ENCODE peak calls at places on chromosomes 3 and 15, in ten cellular contexts. Z, C, N, J, V, W, R, O, K and U are unnamed samples.

GRCh38 chr15:51970981-51971352 is 611 bp downstream of the LEO1 start:
- DNase-seq in Z (no peak), C (no peak), N (no peak), J (no peak), V (no peak), W (no peak), R (no peak), O (no peak), K (no peak), U (no peak)

GRCh38 chr3:171195686-171196085 is 169.2 kb upstream of the SLC2A2 start:
- DNase-seq in Z (no peak), C (no peak), N (no peak), J (no peak), V (no peak), W (no peak), R (no peak), O (no peak), K (no peak), U (no peak)

GRCh38 chr15:63605816-63606215 is 8.6 kb downstream of the FBXL22 start:
- DNase-seq in Z (no peak), C (no peak), N (no peak), J (no peak), V (no peak), W (no peak), R (no peak), O (peak; percentile 34), K (no peak), U (no peak)

GRCh38 chr3:8767667-8768363 is 1.6 kb downstream of the OXTR start:
- DNase-seq in Z (peak; percentile 50), C (no peak), N (no peak), J (no peak), V (peak; percentile 58), W (no peak), R (peak; percentile 53), O (peak; percentile 32), K (peak; percentile 86), U (no peak)

GRCh38 chr3:155859859-155860258 is 5.6 kb upstream of the SLC33A1 start:
- DNase-seq in Z (no peak), C (no peak), N (no peak), J (no peak), V (no peak), W (no peak), R (no peak), O (no peak), K (no peak), U (no peak)

GRCh38 chr15:59222106-59222505 is 15.5 kb downstream of the LDHAL6B start:
- DNase-seq in Z (no peak), C (no peak), N (no peak), J (no peak), V (no peak), W (no peak), R (no peak), O (no peak), K (no peak), U (no peak)

GRCh38 chr3:143531101-143531500 is 317.2 kb downstream of the SLC9A9 start:
- DNase-seq in Z (no peak), C (no peak), N (no peak), J (no peak), V (no peak), W (no peak), R (no peak), O (no peak), K (no peak), U (no peak)

GRCh38 chr15:95304116-95304873 is 1026.2 kb upstream of the NR2F2 start:
- DNase-seq in Z (no peak), C (no peak), N (peak; percentile 68), J (peak; percentile 53), V (no peak), W (no peak), R (no peak), O (no peak), K (no peak), U (peak; percentile 51)

GRCh38 chr3:10300087-10300486 is 7.3 kb upstream of the GHRL start:
- DNase-seq in Z (no peak), C (no peak), N (no peak), J (no peak), V (no peak), W (no peak), R (no peak), O (no peak), K (no peak), U (no peak)

GRCh38 chr15:43268111-43269105 is 1.7 kb upstream of the TGM5 start:
- DNase-seq in Z (no peak), C (no peak), N (no peak), J (no peak), V (no peak), W (no peak), R (no peak), O (no peak), K (no peak), U (no peak)
- TF ChIP-seq EP300 in Z (no peak), C (no peak), N (no peak), J (no peak), V (no peak), W (no peak), R (no peak), O (no peak), K (no peak), U (no peak)

DNA sequence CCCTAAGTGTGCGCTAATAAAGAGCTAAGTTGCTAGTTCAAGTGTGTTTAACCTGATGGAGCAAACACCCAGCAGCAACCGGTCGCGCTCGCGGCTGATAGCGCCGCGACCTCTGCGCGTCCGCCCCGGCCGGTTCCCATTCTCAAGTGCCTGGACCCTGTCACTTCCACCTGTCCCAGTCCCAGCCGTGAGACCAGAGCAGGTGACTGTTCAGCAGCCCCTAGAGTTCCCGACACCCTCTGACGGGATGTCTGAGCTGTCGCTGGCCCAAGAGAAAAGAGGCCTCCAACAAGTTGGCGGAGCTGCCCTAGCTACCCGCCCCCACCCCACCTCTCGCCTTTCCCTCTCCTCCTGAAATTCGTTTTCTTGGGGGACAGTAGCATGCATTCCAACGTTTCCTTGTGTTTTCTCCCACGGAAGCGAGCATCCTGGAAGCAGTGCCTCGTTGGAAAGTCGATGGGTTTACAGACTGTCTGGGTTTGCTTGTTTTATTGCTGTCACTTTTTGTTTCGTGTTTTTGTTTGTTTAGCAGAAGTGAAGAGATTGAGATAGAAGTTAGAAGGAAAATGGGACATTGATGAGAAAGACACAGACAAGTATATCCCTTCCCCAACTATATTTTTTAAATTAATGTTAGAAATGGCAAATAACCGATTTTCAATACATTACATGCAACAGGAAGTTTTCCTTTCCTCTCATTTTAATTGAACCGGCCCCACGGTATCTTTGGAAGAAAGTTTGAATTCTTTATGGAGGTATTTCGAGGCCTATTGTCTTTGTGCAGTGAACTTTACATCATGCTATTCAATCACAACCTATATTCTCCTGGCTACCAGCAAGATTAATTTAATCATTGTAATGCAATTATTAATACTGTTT is 3.2 kb upstream of the MECOM start:
- DNase-seq in Z (peak; percentile 58), C (no peak), N (peak; percentile 56), J (no peak), V (no peak), W (no peak), R (no peak), O (no peak), K (peak; percentile 78), U (no peak)
- H3K27me3 ChIP-seq in Z (peaks cover 91% of the 10 kb centered on the region), C (peaks cover 34% of the 10 kb centered on the region), N (peaks cover 89% of the 10 kb centered on the region), J (peaks cover 2% of the 10 kb centered on the region), V (peaks cover 36% of the 10 kb centered on the region), W (peaks cover 100% of the 10 kb centered on the region), R (peaks cover 4% of the 10 kb centered on the region), O (peaks cover 98% of the 10 kb centered on the region), K (peaks cover 16% of the 10 kb centered on the region), U (no peaks in the 10 kb centered on the region)

DNA sequence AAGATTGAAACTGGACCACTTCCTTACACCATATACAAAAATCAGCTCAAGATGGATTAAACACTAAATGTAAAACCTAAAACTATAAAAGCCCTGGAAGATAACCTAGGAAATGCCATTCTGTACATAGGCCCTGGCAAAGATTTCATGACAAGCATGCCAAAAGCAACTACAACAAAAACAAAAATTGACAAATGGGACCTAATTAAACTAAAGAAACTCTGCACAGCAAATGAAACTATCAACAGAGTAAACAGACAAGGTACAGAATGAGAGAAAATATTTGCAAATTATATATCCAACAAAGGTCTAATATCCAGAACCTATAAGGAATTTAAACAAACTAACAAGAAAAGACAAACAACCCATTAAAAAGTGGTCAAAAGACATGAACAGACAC is 173.1 kb upstream of the CCDC54 start:
- DNase-seq in Z (no peak), C (no peak), N (no peak), J (no peak), V (no peak), W (no peak), R (no peak), O (no peak), K (no peak), U (no peak)
- TF ChIP-seq CTCF in Z (no peak), C (no peak), N (no peak), J (no peak), V (no peak), W (no peak), R (no peak), O (no peak), K (no peak), U (no peak)

GRCh38 chr3:191138937-191139336 is 60.1 kb upstream of the OSTN start:
- DNase-seq in Z (no peak), C (no peak), N (no peak), J (no peak), V (no peak), W (no peak), R (no peak), O (no peak), K (no peak), U (no peak)

GRCh38 chr3:191133359-191133758 is 65.7 kb upstream of the OSTN start:
- DNase-seq in Z (no peak), C (no peak), N (no peak), J (no peak), V (no peak), W (no peak), R (no peak), O (no peak), K (no peak), U (no peak)

GRCh38 chr3:191139771-191140170 is 59.3 kb upstream of the OSTN start:
- DNase-seq in Z (no peak), C (no peak), N (no peak), J (no peak), V (no peak), W (no peak), R (no peak), O (no peak), K (no peak), U (no peak)

GRCh38 chr3:191135175-191135574 is 63.9 kb upstream of the OSTN start:
- DNase-seq in Z (no peak), C (no peak), N (no peak), J (no peak), V (no peak), W (no peak), R (no peak), O (no peak), K (no peak), U (no peak)

GRCh38 chr3:191136347-191136746 is 62.7 kb upstream of the OSTN start:
- DNase-seq in Z (no peak), C (no peak), N (no peak), J (peak; percentile 22), V (peak; percentile 1), W (no peak), R (no peak), O (no peak), K (no peak), U (no peak)
- TF ChIP-seq EP300 in Z (no peak), C (no peak), N (no peak), J (no peak), V (no peak), W (no peak), R (no peak), O (no peak), K (no peak), U (no peak)

DNA sequence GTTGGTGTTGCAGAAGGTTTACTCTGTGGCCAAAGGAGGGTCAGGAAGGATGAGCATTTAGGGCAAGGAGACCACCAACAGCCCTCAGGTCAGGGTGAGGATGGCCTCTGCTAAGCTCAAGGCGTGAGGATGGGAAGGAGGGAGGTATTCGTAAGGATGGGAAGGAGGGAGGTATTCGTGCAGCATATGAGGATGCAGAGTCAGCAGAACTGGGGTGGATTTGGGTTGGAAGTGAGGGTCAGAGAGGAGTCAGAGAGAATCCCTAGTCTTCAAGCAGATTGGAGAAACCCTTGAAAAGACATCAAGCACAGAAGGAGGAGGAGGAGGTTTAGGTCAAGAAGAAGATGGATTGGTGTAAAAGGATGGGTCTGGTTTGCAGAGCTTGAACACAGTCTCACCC is 4.0 kb downstream of the CCR5 start:
- DNase-seq in Z (no peak), C (no peak), N (no peak), J (no peak), V (no peak), W (no peak), R (no peak), O (no peak), K (no peak), U (no peak)
- H3K27me3 ChIP-seq in Z (peaks cover 22% of the 10 kb centered on the region), C (no peaks in the 10 kb centered on the region), N (no peaks in the 10 kb centered on the region), J (no peaks in the 10 kb centered on the region), V (no peaks in the 10 kb centered on the region), W (peaks cover 9% of the 10 kb centered on the region), R (no peaks in the 10 kb centered on the region), O (no peaks in the 10 kb centered on the region), K (no peaks in the 10 kb centered on the region), U (no peaks in the 10 kb centered on the region)